ENCODE peak calls at places on chromosomes 6 and 20, in eight cellular contexts. Y is CD8-positive, alpha-beta T cell; T is lung microvascular endothelial cell; B is A172; A is endothelial cell; G is EL; W is cardiac muscle cell; R is AG20443. O is an unnamed sample.

GRCh38 chr6:39407446-39407993 is 85.0 kb upstream of the KCNK16 start:
- DNase-seq in Y (no peak), T (no peak), B (no peak), A (no peak), G (no peak), W (no peak), R (no peak), O (no peak)

GRCh38 chr6:128517124-128517523 is 3.3 kb downstream of the PTPRK start:
- DNase-seq in Y (no peak), T (no peak), B (no peak), A (no peak), G (no peak), W (no peak), R (no peak), O (no peak)

GRCh38 chr6:119333707-119334295 is 15.8 kb downstream of the MAN1A1 start:
- DNase-seq in Y (no peak), T (peak), B (peak), A (no peak), G (peak), W (no peak), R (no peak), O (no peak)

GRCh38 chr6:84645000-84645399 is 119.4 kb downstream of the TBX18 start:
- DNase-seq in Y (no peak), T (peak), B (peak), A (no peak), G (peak), W (peak), R (peak), O (no peak)

GRCh38 chr6:20412674-20413073 is 11.0 kb downstream of the E2F3 start:
- DNase-seq in Y (no peak), T (peak), B (no peak), A (no peak), G (no peak), W (no peak), R (no peak), O (no peak)

GRCh38 chr6:87705070-87705691 is 3.1 kb upstream of the AKIRIN2 start:
- DNase-seq in Y (no peak), T (no peak), B (peak), A (no peak), G (peak), W (no peak), R (no peak), O (no peak)

GRCh38 chr20:8315639-8316573 is 183.8 kb downstream of the PLCB1 start:
- DNase-seq in Y (no peak), T (no peak), B (no peak), A (no peak), G (no peak), W (no peak), R (no peak), O (no peak)

GRCh38 chr6:53282234-53282633 is 66.5 kb downstream of the ELOVL5 start:
- DNase-seq in Y (no peak), T (no peak), B (no peak), A (peak), G (no peak), W (no peak), R (peak), O (no peak)

GRCh38 chr20:34771680-34772081 is 53.8 kb downstream of the NCOA6 start:
- DNase-seq in Y (no peak), T (no peak), B (no peak), A (no peak), G (peak), W (peak), R (no peak), O (no peak)

GRCh38 chr20:3679749-3680700 is 1.8 kb downstream of the ADAM33 start:
- DNase-seq in Y (no peak), T (no peak), B (peak), A (no peak), G (peak), W (peak), R (peak), O (no peak)

GRCh38 chr6:67210450-67210849 is 1424.6 kb upstream of the ADGRB3 start:
- DNase-seq in Y (no peak), T (no peak), B (peak), A (no peak), G (no peak), W (peak), R (no peak), O (no peak)

GRCh38 chr6:45500924-45501816 is 123.4 kb upstream of the SUPT3H start:
- DNase-seq in Y (no peak), T (no peak), B (no peak), A (no peak), G (no peak), W (no peak), R (no peak), O (peak)

GRCh38 chr6:137106183-137106582 is 61.4 kb upstream of the IL20RA start:
- DNase-seq in Y (no peak), T (no peak), B (no peak), A (no peak), G (no peak), W (no peak), R (no peak), O (no peak)

GRCh38 chr6:130853555-130854183 is 26.5 kb downstream of the SMLR1 start:
- DNase-seq in Y (no peak), T (no peak), B (peak), A (no peak), G (peak), W (no peak), R (peak), O (no peak)

O was measured in HuH-7.5.